ENCODE peak calls at places on chromosomes 3 and 15, in six cellular contexts. R is dorsolateral prefrontal cortex; K is tibial nerve; G is astrocyte of the spinal cord; S is CD4-positive, alpha-beta T cell; M is fibroblast of lung. N is an unnamed sample.

GRCh38 chr3:177646749-177647148 is 449.5 kb upstream of the TBL1XR1 start:
- DNase-seq in R (no peak), K (no peak), G (no peak), S (no peak), M (no peak), N (no peak)

GRCh38 chr3:48418651-48419050 is 11.2 kb downstream of the PLXNB1 start:
- DNase-seq in R (no peak), K (no peak), G (no peak), S (no peak), M (no peak), N (no peak)

GRCh38 chr15:48358229-48358641 is 27.0 kb downstream of the DUT start:
- DNase-seq in R (no peak), K (no peak), G (peak; percentile 68), S (no peak), M (peak; percentile 44), N (no peak)

GRCh38 chr3:125055165-125055912 is 458 bp downstream of the HEG1 start:
- DNase-seq in R (no peak), K (no peak), G (no peak), S (no peak), M (no peak), N (peak; percentile 29)

GRCh38 chr15:63088532-63089245 is 33.0 kb upstream of the LACTB start:
- DNase-seq in R (no peak), K (no peak), G (no peak), S (no peak), M (no peak), N (no peak)

GRCh38 chr3:157104928-157105652 is 54.9 kb downstream of the CCNL1 start:
- DNase-seq in R (no peak), K (no peak), G (no peak), S (no peak), M (no peak), N (no peak)

GRCh38 chr15:97691799-97692198 is 268.7 kb upstream of the ARRDC4 start:
- DNase-seq in R (no peak), K (no peak), G (no peak), S (no peak), M (no peak), N (no peak)

GRCh38 chr15:48680841-48681240 is 35.3 kb upstream of the FBN1 start:
- DNase-seq in R (no peak), K (no peak), G (peak; percentile 86), S (no peak), M (peak; percentile 95), N (no peak)

GRCh38 chr3:37198996-37199395 is 24.6 kb upstream of the LRRFIP2 start:
- DNase-seq in R (no peak), K (no peak), G (peak; percentile 57), S (no peak), M (peak; percentile 80), N (no peak)

GRCh38 chr3:26438325-26438940 is 184.1 kb upstream of the LRRC3B start:
- DNase-seq in R (no peak), K (no peak), G (peak; percentile 0), S (no peak), M (peak; percentile 3), N (no peak)

GRCh38 chr15:99213187-99213811 is 36.1 kb downstream of the TTC23 start:
- DNase-seq in R (peak; percentile 93), K (peak; percentile 84), G (peak; percentile 78), S (peak; percentile 22), M (peak; percentile 50), N (peak; percentile 79)

GRCh38 chr3:156751461-156752025 is 74.6 kb upstream of the LEKR1 start:
- DNase-seq in R (no peak), K (peak; percentile 14), G (peak; percentile 95), S (no peak), M (peak; percentile 92), N (no peak)

GRCh38 chr15:36323607-36324006 is 255.8 kb upstream of the CDIN1 start:
- DNase-seq in R (no peak), K (no peak), G (peak; percentile 82), S (no peak), M (peak; percentile 80), N (no peak)

GRCh38 chr3:33277193-33277882 is at the start of gene FBXL2:
- DNase-seq in R (peak; percentile 68), K (peak; percentile 26), G (peak; percentile 70), S (no peak), M (peak; percentile 70), N (peak; percentile 92)

GRCh38 chr3:136960838-136961836 is 3.4 kb downstream of the IL20RB start:
- DNase-seq in R (no peak), K (no peak), G (peak; percentile 17), S (no peak), M (peak; percentile 53), N (peak; percentile 49)

GRCh38 chr3:189269356-189269755 is 97.6 kb downstream of the TPRG1 start:
- DNase-seq in R (no peak), K (no peak), G (no peak), S (no peak), M (peak; percentile 43), N (no peak)

GRCh38 chr3:36214460-36214859 is 165.8 kb upstream of the STAC start:
- DNase-seq in R (no peak), K (no peak), G (no peak), S (no peak), M (no peak), N (no peak)

GRCh38 chr15:55627730-55628368 is 39.7 kb upstream of the PYGO1 start:
- DNase-seq in R (no peak), K (no peak), G (peak; percentile 86), S (no peak), M (peak; percentile 93), N (peak; percentile 88)

GRCh38 chr15:34993413-34993812 is 5.3 kb upstream of the ZNF770 start:
- DNase-seq in R (no peak), K (no peak), G (no peak), S (no peak), M (no peak), N (peak; percentile 51)

GRCh38 chr3:160735801-160736200 is 20.2 kb upstream of the PPM1L start:
- DNase-seq in R (peak; percentile 40), K (no peak), G (no peak), S (no peak), M (no peak), N (no peak)

GRCh38 chr3:126393563-126393962 is 1.1 kb upstream of the CFAP100 start:
- DNase-seq in R (no peak), K (no peak), G (no peak), S (no peak), M (no peak), N (no peak)

GRCh38 chr3:130866327-130866726 is 27.6 kb upstream of the ATP2C1 start:
- DNase-seq in R (no peak), K (no peak), G (no peak), S (no peak), M (no peak), N (no peak)

GRCh38 chr15:64855206-64856000 is 13.7 kb downstream of the PLEKHO2 start:
- DNase-seq in R (peak; percentile 30), K (no peak), G (no peak), S (no peak), M (peak; percentile 33), N (no peak)

GRCh38 chr15:68734886-68735285 is 85.8 kb downstream of the ANP32A start:
- DNase-seq in R (no peak), K (no peak), G (no peak), S (no peak), M (no peak), N (no peak)

DNA sequence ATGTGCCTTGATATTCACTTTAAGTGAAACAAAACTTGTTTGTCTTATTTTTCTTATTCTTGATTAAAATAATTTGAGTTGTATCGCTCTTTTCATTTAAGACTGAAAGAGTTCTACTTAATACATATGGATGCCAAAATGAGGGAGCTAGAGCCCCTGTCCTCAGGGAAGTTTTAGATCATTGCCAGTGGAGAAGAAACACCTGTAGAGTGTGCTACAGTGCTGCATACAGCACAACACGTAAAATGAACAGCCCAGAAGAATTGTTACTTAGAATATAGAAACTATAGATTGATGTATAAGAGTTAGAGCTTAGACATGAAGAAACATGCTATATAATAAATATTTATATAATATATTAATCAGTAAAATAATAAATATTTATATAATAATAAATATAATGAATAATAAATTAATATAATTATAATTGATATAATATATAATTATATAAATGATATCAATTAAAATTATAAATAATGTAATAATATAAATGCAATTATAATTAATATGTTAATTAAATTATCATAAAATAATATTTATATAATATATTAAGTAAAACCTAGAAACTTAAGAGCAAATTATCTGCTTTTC is 1234.7 kb downstream of the ROBO2 start:
- DNase-seq in R (no peak), K (no peak), G (no peak), S (no peak), M (no peak), N (no peak)
- TF ChIP-seq CTCF in R (no peak), K (no peak), G (no peak), S (no peak), M (no peak), N (no peak)

GRCh38 chr3:134249442-134249841 is 1.2 kb downstream of the RYK start:
- DNase-seq in R (no peak), K (no peak), G (peak; percentile 22), S (no peak), M (no peak), N (no peak)
- TF ChIP-seq CTCF in R (no peak), K (no peak), G (no peak), S (no peak), M (no peak), N (no peak)

DNA sequence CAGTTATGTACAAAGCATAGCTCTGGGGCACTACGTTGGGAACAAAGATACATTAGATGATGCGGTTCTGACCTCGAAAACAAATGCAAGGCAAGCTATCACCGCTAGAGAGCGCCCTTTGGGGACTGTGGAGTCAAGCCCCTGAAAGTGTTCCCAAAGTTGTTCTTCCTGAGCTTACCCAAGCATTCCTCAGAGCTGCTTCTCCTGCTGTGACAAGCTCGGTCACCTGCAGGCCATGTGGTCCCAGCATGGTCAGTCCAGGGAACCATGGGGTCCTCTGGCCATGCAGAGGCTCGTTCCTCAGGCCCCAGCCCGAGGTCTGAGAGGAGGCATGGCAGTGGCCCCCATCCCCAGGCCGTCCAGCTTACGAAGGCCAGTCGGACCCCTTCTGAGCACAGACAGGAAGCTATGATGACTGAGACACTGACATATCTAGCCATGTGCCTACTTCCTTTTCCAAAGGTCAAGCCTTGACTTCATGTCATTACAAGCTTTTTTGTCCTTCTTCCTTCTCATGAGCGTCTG is 79.5 kb downstream of the ATP10A start:
- DNase-seq in R (no peak), K (no peak), G (peak; percentile 15), S (peak; percentile 43), M (no peak), N (no peak)
- TF ChIP-seq CTCF in R (peak; percentile 25), K (no peak), G (peak; percentile 46), S (peak; percentile 54), M (peak; percentile 43), N (no peak)

GRCh38 chr3:183637106-183637486 is 1.7 kb downstream of the KLHL24 start:
- DNase-seq in R (no peak), K (no peak), G (no peak), S (no peak), M (no peak), N (no peak)

GRCh38 chr3:183634707-183635106 is 716 bp upstream of the KLHL24 start:
- DNase-seq in R (no peak), K (no peak), G (no peak), S (no peak), M (no peak), N (no peak)

GRCh38 chr3:183635107-183635430 is 354 bp upstream of the KLHL24 start:
- DNase-seq in R (no peak), K (no peak), G (no peak), S (no peak), M (no peak), N (no peak)

GRCh38 chr3:183636221-183637105 is 1.0 kb downstream of the KLHL24 start:
- DNase-seq in R (peak; percentile 96), K (peak; percentile 85), G (peak; percentile 97), S (peak; percentile 75), M (peak; percentile 96), N (peak; percentile 98)

GRCh38 chr3:183635431-183636220 is at the start of gene KLHL24:
- DNase-seq in R (peak; percentile 97), K (peak; percentile 87), G (peak; percentile 93), S (peak; percentile 80), M (peak; percentile 91), N (peak; percentile 98)
- TF ChIP-seq CTCF in R (no peak), K (no peak), G (no peak), S (no peak), M (no peak), N (peak; percentile 32)

N was measured in Calu3.